ENCODE peak calls at places on chromosome 13, in ten cellular contexts. X is progenitor cell of endocrine pancreas, L is nephron progenitor cell, N is testis, C is Peyer's patch, Y is uterus, T is suprapubic skin, G is spleen, F is endodermal cell, P is endothelial cell. Q is an unnamed sample.

GRCh38 chr13:33678084-33678483 is 139.9 kb upstream of the RFC3 start:
- DNase-seq in T (no peak), L (no peak), Y (no peak), F (no peak), P (no peak), G (no peak), X (no peak), N (no peak), C (no peak), Q (no peak)

GRCh38 chr13:53123536-53123935 is 94.9 kb downstream of the OLFM4 start:
- DNase-seq in Y (no peak), G (no peak), T (no peak), C (no peak), X (no peak), N (no peak), F (no peak), P (no peak), L (no peak), Q (no peak)

GRCh38 chr13:54373211-54373610 is 1344.6 kb downstream of the OLFM4 start:
- DNase-seq in N (peak; percentile 18), T (no peak), Y (no peak), L (no peak), G (no peak), F (peak; percentile 71), X (no peak), P (no peak), C (no peak), Q (no peak)

GRCh38 chr13:65943024-65943423 is 1287.1 kb downstream of the PCDH9 start:
- DNase-seq in F (no peak), C (no peak), N (peak; percentile 43), P (no peak), Y (no peak), X (no peak), T (no peak), G (no peak), L (no peak), Q (no peak)

GRCh38 chr13:40479196-40479845 is 187.1 kb downstream of the FOXO1 start:
- DNase-seq in T (no peak), L (no peak), C (no peak), X (no peak), G (no peak), Y (peak; percentile 39), P (no peak), F (no peak), N (no peak), Q (no peak)

GRCh38 chr13:78881746-78882145 is 222.8 kb upstream of the OBI1 start:
- DNase-seq in P (no peak), X (no peak), C (no peak), Y (no peak), N (peak; percentile 33), G (no peak), L (no peak), F (no peak), T (no peak), Q (no peak)

GRCh38 chr13:44380404-44381165 is 7.0 kb downstream of the SERP2 start:
- DNase-seq in C (no peak), X (no peak), L (no peak), G (no peak), N (no peak), Y (no peak), T (no peak), P (no peak), F (no peak), Q (no peak)

GRCh38 chr13:44903596-44903995 is 85.7 kb downstream of the NUFIP1 start:
- DNase-seq in G (no peak), F (no peak), P (no peak), T (peak; percentile 83), C (peak; percentile 79), X (no peak), N (peak; percentile 85), L (no peak), Y (peak; percentile 86), Q (no peak)

GRCh38 chr13:36131215-36131930 is at the start of gene DCLK1:
- DNase-seq in F (peak; percentile 89), Y (peak; percentile 76), G (no peak), X (peak; percentile 36), C (no peak), T (peak; percentile 85), L (peak; percentile 79), N (peak; percentile 67), P (peak; percentile 45), Q (no peak)

GRCh38 chr13:63501702-63502101 is 2086.1 kb upstream of the PCDH20 start:
- DNase-seq in N (no peak), G (no peak), L (no peak), T (no peak), C (no peak), F (no peak), P (no peak), X (no peak), Y (no peak), Q (no peak)

GRCh38 chr13:58893396-58893795 is 1261.9 kb downstream of the PCDH17 start:
- DNase-seq in N (no peak), G (no peak), X (no peak), Y (no peak), C (no peak), P (no peak), T (no peak), L (no peak), F (no peak), Q (no peak)

GRCh38 chr13:76019421-76020044 is 383.4 kb downstream of the LMO7 start:
- DNase-seq in T (no peak), X (peak; percentile 21), C (no peak), G (no peak), L (peak; percentile 45), Y (no peak), P (peak; percentile 59), F (peak; percentile 91), N (peak; percentile 45), Q (no peak)
- TF ChIP-seq CTCF in T (no peak), X (peak; percentile 57), C (no peak), G (no peak), L (peak; percentile 44), Y (no peak), P (no peak), F (peak; percentile 86), N (no peak), Q (no peak)

DNA sequence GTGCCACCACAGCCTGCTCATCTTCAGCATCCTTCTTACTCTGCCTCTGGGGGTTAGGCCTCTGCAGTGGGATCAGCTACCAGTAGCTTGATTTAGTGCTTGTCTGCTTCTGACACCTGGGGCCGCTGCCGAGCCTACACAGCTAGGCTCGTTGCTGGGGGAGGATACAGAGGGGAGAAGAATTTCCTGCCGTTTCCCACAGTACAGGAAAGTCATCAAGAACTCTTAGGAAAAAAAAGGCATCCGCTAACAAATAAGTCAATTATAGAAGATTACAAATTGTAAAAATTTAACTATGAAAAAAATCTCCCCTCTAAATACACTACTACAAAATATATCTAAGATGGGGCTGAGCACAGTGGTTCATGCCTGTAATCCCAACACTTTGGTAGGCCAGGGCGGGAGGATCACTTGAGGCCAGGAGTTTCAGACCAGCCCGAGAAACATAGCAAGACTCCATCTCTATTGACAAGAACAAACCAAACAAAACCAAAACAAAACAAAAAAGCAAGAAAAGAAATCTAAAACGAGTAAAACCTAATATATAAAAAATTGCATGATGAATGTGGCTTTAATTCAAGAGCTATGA is 26.7 kb downstream of the LATS2 start:
- DNase-seq in L (peak; percentile 32), F (no peak), G (no peak), Y (no peak), T (no peak), N (no peak), P (peak; percentile 52), X (no peak), C (no peak), Q (no peak)
- TF ChIP-seq CTCF in L (no peak), F (peak; percentile 44), G (no peak), Y (peak; percentile 15), T (no peak), N (no peak), P (no peak), X (no peak), C (no peak), Q (no peak)

GRCh38 chr13:75873499-75873898 is 237.4 kb downstream of the LMO7 start:
- DNase-seq in P (no peak), X (no peak), F (no peak), N (no peak), T (no peak), Y (no peak), C (no peak), L (no peak), G (no peak), Q (no peak)

GRCh38 chr13:75876371-75877050 is 240.4 kb downstream of the LMO7 start:
- DNase-seq in N (peak; percentile 79), F (peak; percentile 87), X (peak; percentile 33), L (peak; percentile 57), P (peak; percentile 56), Y (peak; percentile 55), G (no peak), T (no peak), C (peak; percentile 72), Q (no peak)

GRCh38 chr13:75875450-75875849 is 239.3 kb downstream of the LMO7 start:
- DNase-seq in P (no peak), N (no peak), C (no peak), L (no peak), G (no peak), X (no peak), F (no peak), T (no peak), Y (no peak), Q (no peak)

GRCh38 chr13:75879656-75880055 is 243.5 kb downstream of the LMO7 start:
- DNase-seq in T (no peak), F (no peak), C (no peak), Y (no peak), N (no peak), G (no peak), L (no peak), X (no peak), P (no peak), Q (no peak)

GRCh38 chr13:75877092-75877491 is 241.0 kb downstream of the LMO7 start:
- DNase-seq in Y (no peak), T (no peak), N (no peak), P (no peak), F (no peak), L (no peak), X (no peak), G (no peak), C (no peak), Q (no peak)
- TF ChIP-seq CTCF in Y (no peak), T (no peak), N (no peak), P (no peak), F (no peak), L (no peak), X (no peak), G (no peak), C (no peak), Q (no peak)

DNA sequence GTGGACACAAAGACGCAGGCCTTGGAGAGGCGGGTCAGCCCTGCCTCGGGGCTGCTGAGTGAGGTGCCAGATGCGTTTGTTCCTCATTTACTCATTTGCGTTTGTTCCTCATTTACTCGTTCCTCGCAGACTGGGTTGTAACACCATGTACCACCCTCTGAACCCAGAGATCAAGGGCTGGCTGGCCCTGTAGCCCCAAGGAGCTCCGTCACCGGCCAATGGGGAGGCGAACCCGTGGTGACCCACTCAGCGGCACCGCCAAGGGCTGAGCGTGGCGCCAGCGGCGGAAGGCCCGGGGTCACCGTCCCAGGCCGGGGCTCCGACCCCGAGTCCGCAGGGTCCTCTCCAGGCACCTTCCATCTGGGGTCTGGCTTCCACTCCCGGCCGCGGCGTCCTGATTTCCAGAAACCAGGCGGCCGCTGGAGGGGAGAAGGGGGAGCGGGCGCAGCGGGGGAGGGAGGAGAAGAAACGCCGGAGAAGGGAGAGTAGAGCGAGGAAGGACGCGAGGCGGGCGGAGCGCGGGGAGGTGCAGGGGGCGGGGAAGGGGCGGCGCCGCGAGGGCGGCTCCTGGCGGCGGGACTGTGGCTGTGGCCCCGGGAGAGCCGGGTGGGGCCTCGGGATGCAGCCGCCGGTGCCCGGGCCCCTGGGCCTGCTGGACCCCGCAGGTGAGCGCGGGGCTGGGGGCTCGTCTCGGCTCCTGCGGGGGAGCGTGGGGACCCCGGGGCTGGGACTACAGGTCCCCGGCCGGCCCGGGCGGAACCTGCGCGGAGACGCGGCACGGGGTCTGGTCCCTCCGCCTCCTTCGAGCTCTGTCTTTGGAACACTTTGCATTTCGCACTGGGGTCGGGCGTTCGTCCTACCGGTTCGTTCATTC is at the start of gene TMEM255B:
- DNase-seq in P (peak; percentile 91), F (peak; percentile 95), G (peak; percentile 96), Y (peak; percentile 88), X (peak; percentile 63), T (peak; percentile 92), N (peak; percentile 90), C (peak; percentile 92), L (peak; percentile 90), Q (peak; percentile 54)
- TF ChIP-seq CTCF in P (no peak), F (peak; percentile 72), G (peak; percentile 32), Y (peak; percentile 34), X (peak; percentile 55), T (no peak), N (no peak), C (peak; percentile 49), L (no peak), Q (no peak)

Q was measured in omental fat pad.